ENCODE peak calls at places on chromosomes 3 and 15, in seven cellular contexts. F is astrocyte of the hippocampus; N is CD8-positive, alpha-beta memory T cell; K is fibroblast of gingiva; V is Right ventricle myocardium superior; P is lower leg skin; A is activated CD4-positive, alpha-beta memory T cell treated with anti-CD3 and anti-CD28 coated beads, Interleukin-2, amount 10 ng/mL, durations not matched to agents 7 days and 5 days. J is an unnamed sample.
A peak's percentile ranks its signal among the peaks of the same experiment; 100 is the strongest.

GRCh38 chr3:134072881-134073582 is 43.3 kb upstream of the SLCO2A1 start:
- DNase-seq in F (no peak), V (no peak), P (no peak), A (peak; percentile 13), N (no peak), K (no peak), J (no peak)

GRCh38 chr3:197125601-197126000 is 96.0 kb upstream of the MELTF start:
- DNase-seq in V (no peak), A (no peak), P (no peak), F (peak; percentile 70), N (no peak), K (peak; percentile 9), J (no peak)

GRCh38 chr15:90529369-90530249 is at the start of gene CRTC3:
- DNase-seq in F (peak; percentile 85), V (peak; percentile 74), N (peak; percentile 38), K (peak; percentile 47), A (peak; percentile 64), P (peak; percentile 25), J (peak; percentile 62)

GRCh38 chr3:61960976-61961375 is 399.6 kb downstream of the PTPRG start:
- DNase-seq in V (no peak), P (no peak), A (no peak), F (no peak), K (no peak), N (no peak), J (no peak)

GRCh38 chr3:66303556-66303955 is 82.8 kb downstream of the SLC25A26 start:
- DNase-seq in V (no peak), P (no peak), A (peak; percentile 68), N (peak; percentile 53), F (no peak), K (no peak), J (peak; percentile 22)

GRCh38 chr3:29759443-29760033 is 478.7 kb downstream of the RBMS3 start:
- DNase-seq in K (peak; percentile 83), P (no peak), V (no peak), N (no peak), F (peak; percentile 62), A (no peak), J (no peak)

GRCh38 chr3:58459160-58459559 is 25.5 kb upstream of the PDHB start:
- DNase-seq in A (no peak), K (no peak), N (no peak), P (no peak), V (no peak), F (no peak), J (no peak)

GRCh38 chr15:48331796-48332641 is 790 bp downstream of the DUT start:
- DNase-seq in V (peak; percentile 75), K (peak; percentile 67), N (peak; percentile 61), F (peak; percentile 79), P (peak; percentile 52), A (peak; percentile 76), J (peak; percentile 59)